ENCODE peak calls at places on chromosomes 12 and 14, in ten cellular contexts. R is activated T-cell treated with anti-CD3 and anti-CD28 coated beads, Interleukin-2, amount 50 U/mL, for 4 hours; O is DND-41; Z is central memory CD8-positive, alpha-beta T cell; V is K562; W is right lobe of liver; X is SK-N-SH treated with all-trans-retinoic acid at 6 μM for 48 hours; N is WTC11; H is left lobe of liver; P is PC-3. S is an unnamed sample.

GRCh38 chr14:100694579-100695422 is 31.9 kb upstream of the DLK1 start:
- ATAC-seq in Z (no peak), R (no peak), V (no peak), W (no peak), X (no peak), P (no peak), O (no peak), N (no peak), H (no peak), S (no peak)

GRCh38 chr14:102868956-102869531 is 53.4 kb upstream of the AMN start:
- ATAC-seq in H (no peak), N (no peak), Z (no peak), P (no peak), O (no peak), X (no peak), V (no peak), W (no peak), R (no peak), S (no peak)

GRCh38 chr12:124605150-124605549 is 37.7 kb upstream of the NCOR2 start:
- ATAC-seq in N (peak; percentile 60), H (no peak), O (no peak), V (peak; percentile 82), Z (no peak), R (no peak), P (no peak), W (no peak), X (no peak), S (no peak)

GRCh38 chr14:81323094-81323493 is 77.0 kb downstream of the STON2 start:
- ATAC-seq in X (no peak), Z (no peak), V (no peak), H (no peak), R (no peak), N (no peak), P (no peak), W (no peak), O (no peak), S (no peak)

GRCh38 chr12:57195655-57196371 is 20.8 kb upstream of the NXPH4 start:
- ATAC-seq in Z (no peak), H (no peak), N (no peak), O (no peak), W (no peak), V (peak; percentile 79), R (no peak), P (no peak), X (no peak), S (no peak)

GRCh38 chr14:93304771-93305170 is 28.1 kb downstream of the BTBD7 start:
- ATAC-seq in N (no peak), X (peak; percentile 59), V (peak; percentile 20), W (no peak), H (peak; percentile 65), Z (no peak), R (no peak), O (no peak), P (no peak), S (no peak)

GRCh38 chr14:106024983-106025604 is 498.7 kb downstream of the TMEM121 start:
- ATAC-seq in H (no peak), O (peak; percentile 94), Z (peak; percentile 98), P (no peak), X (no peak), W (no peak), R (peak; percentile 74), N (no peak), V (no peak), S (no peak)

GRCh38 chr14:57559561-57559960 is 65.9 kb upstream of the CCDC198 start:
- ATAC-seq in P (no peak), W (no peak), V (no peak), X (no peak), R (no peak), N (no peak), O (no peak), H (no peak), Z (no peak), S (no peak)

GRCh38 chr12:106705971-106706370 is 68.5 kb upstream of the RIC8B start:
- ATAC-seq in O (no peak), Z (no peak), V (no peak), W (no peak), X (no peak), P (no peak), N (no peak), R (no peak), H (no peak), S (no peak)

GRCh38 chr12:21676781-21677180 is 19.1 kb upstream of the LDHB start:
- ATAC-seq in R (peak; percentile 72), H (no peak), P (no peak), X (no peak), Z (no peak), V (no peak), O (no peak), W (no peak), N (no peak), S (no peak)

GRCh38 chr12:47752552-47752951 is 6.1 kb downstream of the RAPGEF3 start:
- ATAC-seq in W (no peak), O (no peak), R (no peak), X (peak; percentile 29), H (no peak), V (no peak), P (peak; percentile 86), N (no peak), Z (no peak), S (no peak)

GRCh38 chr12:95919110-95919509 is 23.3 kb downstream of the CCDC38 start:
- ATAC-seq in O (no peak), H (no peak), W (no peak), Z (no peak), R (no peak), V (no peak), N (no peak), P (no peak), X (no peak), S (no peak)

GRCh38 chr14:66359500-66359899 is 126.7 kb upstream of the CCDC196 start:
- ATAC-seq in R (no peak), H (peak; percentile 77), W (peak; percentile 63), V (no peak), O (peak; percentile 42), Z (no peak), N (peak; percentile 31), X (peak; percentile 61), P (peak; percentile 34), S (no peak)

GRCh38 chr14:34569750-34570149 is 30.2 kb upstream of the EAPP start:
- ATAC-seq in W (no peak), N (no peak), R (no peak), V (no peak), Z (no peak), X (no peak), H (no peak), P (no peak), O (no peak), S (no peak)

GRCh38 chr12:62715086-62715786 is 219.7 kb downstream of the PPM1H start:
- ATAC-seq in H (no peak), W (no peak), N (no peak), Z (no peak), P (no peak), O (no peak), R (no peak), V (no peak), X (no peak), S (peak; percentile 28)

GRCh38 chr12:58895053-58895452 is 25.3 kb downstream of the LRIG3 start:
- ATAC-seq in X (no peak), N (no peak), Z (no peak), V (no peak), P (no peak), O (no peak), R (no peak), W (peak; percentile 35), H (peak; percentile 48), S (peak; percentile 22)

GRCh38 chr14:68569970-68570409 is 222.9 kb downstream of the ZFP36L1 start:
- ATAC-seq in X (no peak), Z (no peak), R (no peak), H (peak; percentile 79), W (peak; percentile 84), P (peak; percentile 16), V (no peak), N (no peak), O (no peak), S (no peak)

GRCh38 chr12:120240495-120240833 is 25.1 kb downstream of the PXN start:
- ATAC-seq in N (no peak), Z (no peak), H (no peak), P (no peak), W (no peak), O (no peak), V (no peak), X (no peak), R (no peak), S (no peak)

GRCh38 chr14:33897878-33898535 is 52.9 kb downstream of the EGLN3 start:
- ATAC-seq in R (no peak), W (no peak), V (no peak), H (no peak), P (no peak), X (no peak), N (no peak), O (no peak), Z (no peak), S (no peak)

GRCh38 chr14:104687601-104688504 is 1.6 kb upstream of the INF2 start:
- ATAC-seq in P (peak; percentile 74), X (peak; percentile 75), W (peak; percentile 86), H (peak; percentile 74), R (no peak), Z (no peak), O (no peak), V (peak; percentile 3), N (peak; percentile 33), S (peak; percentile 70)

GRCh38 chr14:62988967-62989366 is 56.3 kb downstream of the KCNH5 start:
- ATAC-seq in O (no peak), X (no peak), W (no peak), P (no peak), V (no peak), H (no peak), N (no peak), R (no peak), Z (no peak), S (no peak)

GRCh38 chr12:107807471-107808150 is 33.1 kb downstream of the ASCL4 start:
- ATAC-seq in W (no peak), R (no peak), N (no peak), P (no peak), X (no peak), Z (no peak), V (no peak), H (no peak), O (no peak), S (no peak)

GRCh38 chr12:60308366-60309000 is 712.7 kb downstream of the SLC16A7 start:
- ATAC-seq in X (no peak), R (no peak), O (no peak), H (no peak), Z (no peak), N (no peak), V (no peak), P (peak; percentile 96), W (no peak), S (no peak)

GRCh38 chr12:692274-692673 is 29.0 kb upstream of the NINJ2 start:
- ATAC-seq in P (no peak), O (no peak), V (no peak), N (no peak), W (no peak), R (no peak), X (no peak), Z (no peak), H (no peak), S (no peak)

GRCh38 chr14:96243785-96244184 is 12.2 kb upstream of the BDKRB1 start:
- ATAC-seq in P (no peak), X (no peak), H (no peak), O (no peak), V (no peak), Z (no peak), R (no peak), W (no peak), N (no peak), S (no peak)

GRCh38 chr12:32344047-32344446 is 55.3 kb upstream of the FGD4 start:
- ATAC-seq in R (no peak), W (no peak), X (no peak), Z (no peak), H (no peak), P (no peak), V (peak; percentile 47), N (peak; percentile 95), O (no peak), S (no peak)

GRCh38 chr12:67994046-67994445 is 4.8 kb downstream of the IFNG-AS1 start:
- ATAC-seq in H (no peak), X (no peak), W (no peak), P (no peak), N (peak; percentile 56), O (no peak), Z (no peak), R (no peak), V (no peak), S (no peak)

GRCh38 chr14:58152569-58152857 is 500 bp upstream of the ARMH4 start:
- ATAC-seq in V (peak; percentile 34), Z (peak; percentile 10), W (peak; percentile 1), P (no peak), R (no peak), N (peak; percentile 1), X (peak; percentile 20), O (no peak), H (peak; percentile 14), S (no peak)